ENCODE peak calls at places on chromosomes 3 and 15, in seven cellular contexts. One of them, this sample, is unnamed.

GRCh38 chr15:69280783-69281182 is 17.9 kb upstream of the PAQR5 start:
- DNase-seq in CD8-positive, alpha-beta T cell: no peak
- DNase-seq in EL: no peak
- DNase-seq in stimulated activated CD4-positive, alpha-beta T cell treated with anti-CD3 and anti-CD28 coated beads, Interleukin-1b, Interleukin-23, amount 100 ng/mL, for 24 hours: no peak
- DNase-seq in globus pallidus: no peak
- DNase-seq in MCF 10A: no peak
- DNase-seq in memory B cell: no peak
- DNase-seq in this sample: no peak

GRCh38 chr3:45560270-45561020 is 34.1 kb upstream of the LIMD1 start:
- DNase-seq in CD8-positive, alpha-beta T cell: no peak
- DNase-seq in EL: no peak
- DNase-seq in stimulated activated CD4-positive, alpha-beta T cell treated with anti-CD3 and anti-CD28 coated beads, Interleukin-1b, Interleukin-23, amount 100 ng/mL, for 24 hours: no peak
- DNase-seq in globus pallidus: peak
- DNase-seq in MCF 10A: no peak
- DNase-seq in memory B cell: no peak
- DNase-seq in this sample: no peak

GRCh38 chr3:121998588-121999473 is 23.2 kb downstream of the ILDR1 start:
- DNase-seq in CD8-positive, alpha-beta T cell: no peak
- DNase-seq in EL: no peak
- DNase-seq in stimulated activated CD4-positive, alpha-beta T cell treated with anti-CD3 and anti-CD28 coated beads, Interleukin-1b, Interleukin-23, amount 100 ng/mL, for 24 hours: no peak
- DNase-seq in globus pallidus: peak
- DNase-seq in MCF 10A: no peak
- DNase-seq in memory B cell: no peak
- DNase-seq in this sample: no peak

GRCh38 chr15:89177633-89178306 is 43.6 kb downstream of the RLBP1 start:
- DNase-seq in CD8-positive, alpha-beta T cell: peak
- DNase-seq in EL: peak
- DNase-seq in stimulated activated CD4-positive, alpha-beta T cell treated with anti-CD3 and anti-CD28 coated beads, Interleukin-1b, Interleukin-23, amount 100 ng/mL, for 24 hours: peak
- DNase-seq in globus pallidus: peak
- DNase-seq in MCF 10A: peak
- DNase-seq in memory B cell: peak
- DNase-seq in this sample: no peak

GRCh38 chr3:113954091-113954685 is 6.4 kb downstream of the ZDHHC23 start:
- DNase-seq in CD8-positive, alpha-beta T cell: no peak
- DNase-seq in EL: no peak
- DNase-seq in stimulated activated CD4-positive, alpha-beta T cell treated with anti-CD3 and anti-CD28 coated beads, Interleukin-1b, Interleukin-23, amount 100 ng/mL, for 24 hours: no peak
- DNase-seq in globus pallidus: peak
- DNase-seq in MCF 10A: no peak
- DNase-seq in memory B cell: no peak
- DNase-seq in this sample: no peak

GRCh38 chr15:81480645-81481053 is 106.6 kb upstream of the TMC3 start:
- DNase-seq in CD8-positive, alpha-beta T cell: no peak
- DNase-seq in EL: peak
- DNase-seq in stimulated activated CD4-positive, alpha-beta T cell treated with anti-CD3 and anti-CD28 coated beads, Interleukin-1b, Interleukin-23, amount 100 ng/mL, for 24 hours: no peak
- DNase-seq in globus pallidus: peak
- DNase-seq in MCF 10A: peak
- DNase-seq in memory B cell: peak
- DNase-seq in this sample: no peak

GRCh38 chr3:377158-377561 is 180.6 kb downstream of the CHL1 start:
- DNase-seq in CD8-positive, alpha-beta T cell: no peak
- DNase-seq in EL: no peak
- DNase-seq in stimulated activated CD4-positive, alpha-beta T cell treated with anti-CD3 and anti-CD28 coated beads, Interleukin-1b, Interleukin-23, amount 100 ng/mL, for 24 hours: no peak
- DNase-seq in globus pallidus: no peak
- DNase-seq in MCF 10A: peak
- DNase-seq in memory B cell: peak
- DNase-seq in this sample: no peak

GRCh38 chr3:185313693-185314246 is 49.2 kb upstream of the MAP3K13 start:
- DNase-seq in CD8-positive, alpha-beta T cell: no peak
- DNase-seq in EL: no peak
- DNase-seq in stimulated activated CD4-positive, alpha-beta T cell treated with anti-CD3 and anti-CD28 coated beads, Interleukin-1b, Interleukin-23, amount 100 ng/mL, for 24 hours: no peak
- DNase-seq in globus pallidus: no peak
- DNase-seq in MCF 10A: no peak
- DNase-seq in memory B cell: no peak
- DNase-seq in this sample: no peak

GRCh38 chr3:32569540-32570425 is 875 bp downstream of the DYNC1LI1 start:
- DNase-seq in CD8-positive, alpha-beta T cell: peak
- DNase-seq in EL: peak
- DNase-seq in stimulated activated CD4-positive, alpha-beta T cell treated with anti-CD3 and anti-CD28 coated beads, Interleukin-1b, Interleukin-23, amount 100 ng/mL, for 24 hours: peak
- DNase-seq in globus pallidus: peak
- DNase-seq in MCF 10A: peak
- DNase-seq in memory B cell: peak
- DNase-seq in this sample: peak

GRCh38 chr3:195425849-195426248 is 17.0 kb downstream of the ACAP2 start:
- DNase-seq in CD8-positive, alpha-beta T cell: no peak
- DNase-seq in EL: no peak
- DNase-seq in stimulated activated CD4-positive, alpha-beta T cell treated with anti-CD3 and anti-CD28 coated beads, Interleukin-1b, Interleukin-23, amount 100 ng/mL, for 24 hours: no peak
- DNase-seq in globus pallidus: no peak
- DNase-seq in MCF 10A: no peak
- DNase-seq in memory B cell: no peak
- DNase-seq in this sample: no peak

GRCh38 chr3:49799761-49800160 is at the start of gene CDHR4:
- DNase-seq in CD8-positive, alpha-beta T cell: no peak
- DNase-seq in EL: peak
- DNase-seq in stimulated activated CD4-positive, alpha-beta T cell treated with anti-CD3 and anti-CD28 coated beads, Interleukin-1b, Interleukin-23, amount 100 ng/mL, for 24 hours: no peak
- DNase-seq in globus pallidus: no peak
- DNase-seq in MCF 10A: peak
- DNase-seq in memory B cell: no peak
- DNase-seq in this sample: no peak

GRCh38 chr3:54427951-54428871 is 305.9 kb downstream of the CACNA2D3 start:
- DNase-seq in CD8-positive, alpha-beta T cell: no peak
- DNase-seq in EL: peak
- DNase-seq in stimulated activated CD4-positive, alpha-beta T cell treated with anti-CD3 and anti-CD28 coated beads, Interleukin-1b, Interleukin-23, amount 100 ng/mL, for 24 hours: peak
- DNase-seq in globus pallidus: peak
- DNase-seq in MCF 10A: peak
- DNase-seq in memory B cell: peak
- DNase-seq in this sample: peak

GRCh38 chr3:146732325-146732724 is 127.2 kb upstream of the PLSCR5 start:
- DNase-seq in CD8-positive, alpha-beta T cell: no peak
- DNase-seq in EL: no peak
- DNase-seq in stimulated activated CD4-positive, alpha-beta T cell treated with anti-CD3 and anti-CD28 coated beads, Interleukin-1b, Interleukin-23, amount 100 ng/mL, for 24 hours: no peak
- DNase-seq in globus pallidus: no peak
- DNase-seq in MCF 10A: no peak
- DNase-seq in memory B cell: no peak
- DNase-seq in this sample: no peak

This sample was measured in GM12891.